ENCODE peak calls at places on chromosome 3, in nine cellular contexts. C, V, L, X, K, Z, I, M and U are unnamed samples.

GRCh38 chr3:139745831-139746230 is 68.1 kb upstream of the NMNAT3 start:
- DNase-seq in I (no peak), X (peak), C (no peak), V (peak), L (no peak), M (no peak), Z (no peak), K (no peak), U (no peak)

GRCh38 chr3:25897019-25897418 is 107.1 kb downstream of the OXSM start:
- DNase-seq in M (no peak), L (no peak), V (peak), Z (no peak), X (peak), I (peak), C (no peak), K (no peak), U (no peak)

GRCh38 chr3:138835177-138835757 is 539 bp upstream of the PIK3CB start:
- DNase-seq in K (no peak), X (no peak), C (no peak), M (no peak), Z (no peak), I (no peak), L (no peak), V (peak), U (no peak)

GRCh38 chr3:190491533-190492054 is 22.3 kb upstream of the IL1RAP start:
- DNase-seq in Z (no peak), V (peak), L (no peak), K (no peak), X (no peak), M (no peak), C (peak), I (no peak), U (peak)

GRCh38 chr3:15964605-15965061 is 166.9 kb upstream of the ANKRD28 start:
- DNase-seq in M (no peak), I (peak), L (peak), K (peak), X (no peak), V (no peak), Z (no peak), C (no peak), U (no peak)

GRCh38 chr3:141366285-141367037 is 1.8 kb upstream of the ZBTB38 start:
- DNase-seq in M (no peak), V (no peak), I (no peak), L (no peak), K (peak), X (no peak), Z (no peak), C (peak), U (peak)

GRCh38 chr3:139005356-139005993 is 593 bp downstream of the PRR23A start:
- DNase-seq in M (no peak), L (no peak), V (no peak), K (no peak), Z (no peak), I (no peak), X (no peak), C (no peak), U (no peak)

GRCh38 chr3:114892117-114892870 is 254.8 kb downstream of the ZBTB20 start:
- DNase-seq in L (no peak), V (no peak), M (no peak), Z (no peak), I (no peak), C (no peak), X (peak), K (no peak), U (no peak)

GRCh38 chr3:110518031-110518430 is 553.6 kb upstream of the NECTIN3 start:
- DNase-seq in V (no peak), K (no peak), X (no peak), M (no peak), L (no peak), I (no peak), C (no peak), Z (no peak), U (no peak)

GRCh38 chr3:123657578-123657977 is 72.7 kb upstream of the HACD2 start:
- DNase-seq in I (no peak), L (no peak), C (no peak), M (no peak), Z (no peak), V (no peak), K (no peak), X (no peak), U (no peak)

GRCh38 chr3:106092792-106093191 is 224.0 kb upstream of the CBLB start:
- DNase-seq in I (no peak), L (no peak), Z (no peak), X (no peak), V (no peak), C (no peak), M (no peak), K (no peak), U (no peak)

DNA sequence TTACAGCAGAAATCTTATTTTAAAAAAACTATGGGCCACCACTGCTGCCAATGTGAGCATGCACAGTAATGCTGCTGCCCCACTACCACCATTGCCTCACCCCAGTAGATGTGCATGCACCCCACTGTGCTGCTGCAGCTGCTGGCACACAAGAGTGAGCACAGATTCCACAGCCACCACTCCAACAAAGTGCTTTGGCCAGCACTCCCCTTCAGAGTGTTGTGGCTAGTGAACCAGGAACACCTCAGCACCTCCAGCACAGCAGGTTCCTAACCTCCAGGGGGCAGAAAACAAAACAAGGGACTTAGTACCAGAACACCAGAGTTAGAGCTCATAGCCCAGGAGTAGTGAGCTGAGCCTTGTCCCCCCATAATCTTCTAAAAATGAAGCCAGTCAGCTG is 629.6 kb downstream of the PYDC2 start:
- DNase-seq in I (peak), C (no peak), K (no peak), Z (no peak), V (peak), M (no peak), L (no peak), X (no peak), U (no peak)
- TF ChIP-seq CTCF in I (no peak), C (no peak), K (no peak), Z (no peak), V (peak), M (no peak), L (no peak), X (no peak), U (no peak)

DNA sequence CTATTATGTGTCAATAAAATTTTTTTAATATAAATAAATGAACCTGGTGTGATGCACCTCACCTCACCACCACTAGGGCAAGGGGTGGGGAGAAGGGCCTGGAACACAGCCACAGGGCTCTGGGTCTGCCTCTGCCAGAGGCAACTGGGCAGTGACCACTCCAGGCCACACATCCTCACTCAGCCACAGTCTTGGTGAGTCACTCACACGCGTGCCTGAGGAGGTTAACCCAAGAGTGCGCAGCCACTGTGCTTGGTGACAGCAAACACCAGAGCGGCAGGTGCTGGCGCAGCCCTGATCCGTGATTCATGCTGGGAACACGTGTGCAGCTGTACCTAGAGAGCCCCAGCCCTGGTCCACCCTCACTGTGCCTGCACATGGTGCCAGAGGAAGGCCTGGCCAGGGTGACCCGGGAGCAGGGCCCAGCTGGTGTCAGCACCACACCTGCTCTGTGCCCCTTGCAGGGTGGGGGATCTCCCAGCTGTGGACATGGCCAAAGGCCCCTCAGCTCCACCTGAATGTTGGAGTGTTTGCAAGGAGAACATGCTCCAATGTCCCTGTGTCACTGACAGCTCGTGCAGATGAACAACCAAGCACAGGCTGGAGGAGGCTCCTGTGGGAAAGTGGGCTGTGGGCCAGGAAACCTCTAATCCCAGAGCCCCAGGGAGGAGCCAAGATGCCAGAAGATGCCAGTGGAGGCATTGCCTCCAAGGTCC is 2.1 kb downstream of the SLC41A3 start:
- DNase-seq in Z (no peak), L (no peak), C (no peak), M (no peak), X (peak), V (no peak), I (peak), K (no peak), U (no peak)
- TF ChIP-seq CTCF in Z (no peak), L (no peak), C (peak), M (no peak), X (peak), V (peak), I (no peak), K (no peak), U (peak)

GRCh38 chr3:377158-377561 is 180.6 kb downstream of the CHL1 start:
- DNase-seq in I (peak), C (no peak), Z (no peak), V (peak), X (no peak), M (no peak), K (no peak), L (no peak), U (no peak)
- TF ChIP-seq CTCF in I (no peak), C (peak), Z (peak), V (peak), X (peak), M (peak), K (no peak), L (no peak), U (peak)

GRCh38 chr3:84893211-84893610 is 65.6 kb upstream of the CADM2 start:
- DNase-seq in X (no peak), Z (no peak), V (no peak), L (no peak), M (no peak), K (no peak), I (no peak), C (no peak), U (no peak)
- TF ChIP-seq CTCF in X (no peak), Z (no peak), V (no peak), L (no peak), M (no peak), K (no peak), I (no peak), C (no peak), U (no peak)

GRCh38 chr3:172713316-172713715 is 2.4 kb upstream of the NCEH1 start:
- DNase-seq in V (peak), M (no peak), X (no peak), C (no peak), Z (no peak), K (peak), I (no peak), L (no peak), U (no peak)

GRCh38 chr3:172716476-172716875 is 5.6 kb upstream of the NCEH1 start:
- DNase-seq in Z (peak), L (peak), I (peak), C (peak), M (no peak), V (no peak), X (no peak), K (peak), U (no peak)

DNA sequence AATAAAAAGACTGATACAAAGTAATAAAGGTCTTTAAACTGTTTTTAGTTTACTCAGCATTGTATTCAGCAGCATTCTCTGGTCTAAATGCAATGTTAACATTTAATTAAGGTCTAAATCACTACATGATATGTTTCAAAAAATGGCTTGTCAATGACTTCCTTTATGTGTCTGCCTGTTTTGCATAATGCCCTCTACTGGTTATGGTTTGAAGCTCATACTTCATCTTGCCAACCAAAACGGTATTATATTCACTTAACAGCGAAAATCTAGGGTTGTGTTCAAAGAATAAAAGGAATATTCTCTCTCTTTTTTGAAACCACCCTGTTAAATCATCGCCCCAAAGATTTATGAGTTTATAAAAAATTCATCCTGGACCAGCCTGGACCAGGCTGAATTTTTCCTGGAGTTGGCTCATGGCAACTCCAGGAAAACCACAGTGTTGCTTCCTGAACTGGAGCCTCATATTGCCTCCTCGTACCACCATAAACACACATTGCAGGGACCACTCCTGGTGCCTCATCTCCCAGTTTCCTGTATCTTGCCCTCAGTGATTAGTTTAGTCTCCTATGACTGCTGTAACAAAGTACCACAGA is 6.7 kb upstream of the NCEH1 start:
- DNase-seq in Z (no peak), C (no peak), L (peak), I (peak), V (peak), X (no peak), M (no peak), K (no peak), U (no peak)
- TF ChIP-seq CTCF in Z (no peak), C (peak), L (peak), I (peak), V (peak), X (peak), M (no peak), K (no peak), U (peak)

GRCh38 chr3:46998852-46999515 is 19.5 kb downstream of the NBEAL2 start:
- DNase-seq in K (no peak), V (no peak), M (no peak), L (no peak), C (no peak), X (no peak), I (no peak), Z (no peak), U (peak)
- TF ChIP-seq CTCF in K (no peak), V (no peak), M (no peak), L (no peak), C (no peak), X (no peak), I (no peak), Z (no peak), U (peak)

GRCh38 chr3:462851-463250 is 266.3 kb downstream of the CHL1 start:
- DNase-seq in M (no peak), L (no peak), C (no peak), V (peak), I (no peak), X (no peak), K (no peak), Z (no peak), U (no peak)

GRCh38 chr3:463793-464192 is 267.2 kb downstream of the CHL1 start:
- DNase-seq in X (no peak), V (peak), L (no peak), I (no peak), Z (no peak), M (no peak), C (no peak), K (no peak), U (no peak)

GRCh38 chr3:464255-464654 is 267.7 kb downstream of the CHL1 start:
- DNase-seq in V (peak), K (no peak), M (no peak), I (no peak), C (no peak), X (no peak), L (no peak), Z (no peak), U (no peak)

GRCh38 chr3:473284-473800 is 276.8 kb downstream of the CHL1 start:
- DNase-seq in V (peak), C (no peak), I (no peak), K (no peak), L (no peak), Z (no peak), M (no peak), X (no peak), U (no peak)

DNA sequence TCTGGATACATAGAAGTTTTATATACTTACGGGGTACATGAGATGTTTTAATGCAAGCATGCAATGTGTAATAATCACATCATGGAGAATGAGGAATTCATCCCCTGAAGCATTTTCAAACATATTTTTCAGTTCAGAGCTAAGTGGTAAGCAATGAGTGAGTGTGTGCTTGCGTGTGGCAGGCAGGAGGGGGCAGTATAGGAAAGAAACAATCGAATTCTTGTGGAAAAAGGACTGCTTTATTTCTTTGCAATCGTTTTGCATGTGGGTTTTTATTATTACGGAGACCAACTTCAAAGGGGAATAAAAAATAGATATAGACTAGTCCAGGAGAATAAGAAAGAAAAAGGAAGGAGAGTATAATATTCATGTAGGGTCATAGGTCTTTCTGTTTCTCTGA is 271.6 kb downstream of the CHL1 start:
- DNase-seq in K (no peak), Z (no peak), L (no peak), V (peak), C (no peak), X (no peak), M (no peak), I (peak), U (no peak)
- TF ChIP-seq CTCF in K (peak), Z (peak), L (peak), V (peak), C (peak), X (peak), M (peak), I (peak), U (peak)

DNA sequence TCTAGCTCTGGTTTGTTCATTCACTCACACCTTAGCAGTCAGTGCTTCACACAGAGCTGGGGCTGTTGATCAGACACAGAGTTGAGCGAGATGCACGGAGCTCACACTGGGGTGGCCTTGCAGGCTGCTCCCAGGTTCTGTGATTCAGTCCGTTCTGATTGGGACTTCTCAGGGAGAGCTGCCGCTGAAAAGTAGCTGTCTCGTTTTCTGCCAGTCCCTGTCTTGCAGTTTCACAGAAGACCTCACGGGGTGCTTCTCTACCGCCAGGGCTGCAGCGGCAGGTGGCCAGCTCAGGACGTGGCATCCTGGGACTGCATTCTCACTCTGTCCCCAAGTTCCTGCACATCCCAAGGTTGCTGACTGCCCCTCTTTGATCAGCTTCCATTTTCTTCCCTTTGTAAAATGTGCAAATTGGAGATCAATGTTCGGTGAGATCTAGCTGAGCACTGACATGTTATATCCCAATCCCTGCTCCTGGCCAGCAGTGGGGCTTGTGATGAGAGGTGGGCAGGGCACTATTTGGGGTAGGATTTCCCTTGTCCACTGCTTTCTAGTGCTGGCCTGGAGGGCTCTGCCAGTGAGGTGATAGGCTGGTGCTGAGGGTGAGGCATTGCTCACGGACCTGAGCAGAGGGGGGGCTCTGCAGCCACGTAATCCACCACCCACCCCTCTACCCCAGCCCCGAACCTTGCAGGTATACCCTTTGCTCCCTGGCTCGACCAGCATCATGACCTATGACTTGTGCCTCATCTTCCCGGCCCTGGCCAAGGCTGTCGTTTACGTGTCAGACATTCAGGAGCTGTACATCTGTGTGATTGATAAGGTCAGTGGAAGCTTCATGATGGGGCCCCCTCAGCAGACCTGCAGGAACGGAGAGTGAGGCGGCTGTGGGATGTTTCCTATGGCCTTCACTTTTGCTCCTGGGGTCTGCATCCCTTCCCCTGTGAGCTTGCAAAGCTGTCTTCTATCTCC is 5.3 kb upstream of the TXNRD3 start:
- DNase-seq in X (no peak), K (no peak), V (no peak), C (no peak), M (no peak), I (peak), Z (no peak), L (peak), U (no peak)
- TF ChIP-seq CTCF in X (peak), K (no peak), V (no peak), C (peak), M (no peak), I (no peak), Z (no peak), L (peak), U (peak)

DNA sequence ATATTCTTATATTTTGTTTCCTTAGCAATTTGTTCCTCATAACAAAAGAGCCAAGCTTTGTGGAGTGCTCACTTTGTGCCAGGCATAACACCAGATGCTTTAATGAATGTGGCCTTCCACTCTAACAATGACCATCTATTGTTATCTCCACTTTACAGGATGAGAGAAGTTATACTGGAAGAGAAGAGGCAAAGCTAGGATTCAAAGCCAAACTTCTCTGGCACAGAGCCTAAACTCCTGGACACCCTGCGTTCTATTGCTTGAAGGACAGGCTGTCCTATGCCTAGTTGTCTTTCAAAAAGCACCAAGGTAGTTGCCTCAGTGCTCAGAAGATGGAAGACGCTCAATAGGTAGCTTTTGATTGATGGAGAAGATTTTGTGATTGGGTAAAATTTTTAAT is 123.2 kb upstream of the FEZF2 start:
- DNase-seq in M (no peak), K (no peak), X (no peak), C (peak), V (no peak), Z (no peak), I (no peak), L (no peak), U (no peak)
- TF ChIP-seq CTCF in M (no peak), K (no peak), X (no peak), C (no peak), V (no peak), Z (no peak), I (no peak), L (no peak), U (no peak)

DNA sequence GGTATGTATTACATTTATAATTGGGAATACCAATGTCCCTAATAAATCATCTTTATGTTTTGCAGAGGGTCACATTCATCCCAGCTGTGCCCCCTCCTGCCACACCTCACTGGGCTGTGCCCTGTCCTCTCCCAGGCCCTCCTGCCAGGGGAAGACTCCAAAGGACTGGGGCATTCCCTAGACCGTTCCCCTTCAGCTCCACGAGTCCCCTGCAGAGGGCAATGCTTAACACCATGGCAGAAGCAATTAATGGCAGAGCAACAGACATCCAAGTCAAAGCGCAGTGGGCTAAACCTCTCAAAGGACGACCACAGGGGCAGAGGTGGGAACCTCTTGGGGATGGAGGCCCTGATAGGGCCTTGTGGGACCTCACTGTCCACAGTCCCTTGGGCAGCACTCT is 71.3 kb upstream of the SEC13 start:
- DNase-seq in V (no peak), L (no peak), K (no peak), I (peak), Z (peak), X (no peak), M (no peak), C (no peak), U (no peak)
- TF ChIP-seq CTCF in V (no peak), L (no peak), K (no peak), I (peak), Z (no peak), X (peak), M (no peak), C (no peak), U (no peak)